ENCODE peak calls at places on chromosomes 11 and 22, in four cellular contexts. P is left ventricle myocardium superior; C is kidney tubule cell; M is activated naive CD8-positive, alpha-beta T cell treated with anti-CD3 and anti-CD28 coated beads, Interleukin-2, amount 50 U/mL, for 24 hours. Y is an unnamed sample.

GRCh38 chr22:43168416-43169309 is 17.3 kb downstream of the TSPO start:
- DNase-seq in C (no peak), P (no peak), M (no peak), Y (no peak)

GRCh38 chr11:117835576-117835975 is 11.0 kb upstream of the FXYD2 start:
- DNase-seq in M (no peak), P (no peak), C (no peak), Y (no peak)

GRCh38 chr11:131064373-131064991 is 148.2 kb upstream of the SNX19 start:
- DNase-seq in P (peak; percentile 56), M (peak; percentile 44), C (peak; percentile 46), Y (peak; percentile 93)

GRCh38 chr11:2166091-2166851 is 5.3 kb upstream of the INS start:
- DNase-seq in C (peak; percentile 29), P (peak; percentile 65), M (peak; percentile 67), Y (peak; percentile 90)

GRCh38 chr11:87295237-87295636 is 257.5 kb downstream of the TMEM135 start:
- DNase-seq in C (no peak), P (no peak), M (no peak), Y (no peak)

GRCh38 chr22:30210235-30210831 is 36.2 kb downstream of the LIF start:
- DNase-seq in C (peak; percentile 87), P (no peak), M (no peak), Y (no peak)

GRCh38 chr11:6438979-6439571 is 1.7 kb downstream of the HPX start:
- DNase-seq in C (peak; percentile 61), M (peak; percentile 29), P (no peak), Y (no peak)

GRCh38 chr11:561148-562003 is 606 bp downstream of the RASSF7 start:
- DNase-seq in M (no peak), C (peak; percentile 98), P (no peak), Y (peak; percentile 64)

GRCh38 chr11:86214710-86215109 is 29.8 kb upstream of the EED start:
- DNase-seq in M (peak; percentile 85), C (peak; percentile 49), P (no peak), Y (no peak)

GRCh38 chr22:45552580-45553332 is 50.1 kb downstream of the FBLN1 start:
- DNase-seq in P (peak; percentile 84), C (peak; percentile 76), M (no peak), Y (no peak)

GRCh38 chr11:78034623-78035022 is 11.5 kb upstream of the KCTD14 start:
- DNase-seq in C (no peak), P (no peak), M (no peak), Y (no peak)

GRCh38 chr11:115185931-115186330 is 318.3 kb downstream of the CADM1 start:
- DNase-seq in P (no peak), M (no peak), C (no peak), Y (no peak)

GRCh38 chr11:76322593-76323341 is 58.2 kb downstream of the THAP12 start:
- DNase-seq in C (no peak), P (no peak), M (no peak), Y (no peak)

GRCh38 chr11:69293819-69294505 is at the start of gene MYEOV:
- DNase-seq in P (no peak), C (peak; percentile 64), M (peak; percentile 59), Y (peak; percentile 80)

GRCh38 chr11:87421422-87421821 is 383.7 kb downstream of the TMEM135 start:
- DNase-seq in P (no peak), C (peak; percentile 84), M (peak; percentile 17), Y (peak; percentile 60)